ENCODE peak calls at places on chromosomes 3 and 15, in ten cellular contexts. X is heart left ventricle, J is uterus, D is adrenal gland, H is A549, R is breast epithelium, U is stomach, P is suprapubic skin, W is Peyer's patch, O is HCT116. E is an unnamed sample.

GRCh38 chr3:135100349-135100741 is 305.3 kb downstream of the EPHB1 start:
- DNase-seq in X (no peak), J (no peak), D (no peak), H (no peak), R (no peak), U (no peak), P (no peak), W (no peak), O (no peak), E (no peak)

GRCh38 chr3:82676356-82677026 is 915.0 kb upstream of the GBE1 start:
- DNase-seq in X (no peak), J (no peak), D (no peak), H (no peak), R (no peak), U (no peak), P (no peak), W (no peak), O (no peak), E (no peak)

GRCh38 chr3:11513817-11514135 is 129.9 kb downstream of the VGLL4 start:
- DNase-seq in X (no peak), J (no peak), D (no peak), H (no peak), R (no peak), U (no peak), P (no peak), W (no peak), O (no peak), E (no peak)

GRCh38 chr3:38966956-38967795 is 84.6 kb downstream of the SCN11A start:
- DNase-seq in X (no peak), J (no peak), D (no peak), H (no peak), R (no peak), U (no peak), P (no peak), W (no peak), O (no peak), E (no peak)

GRCh38 chr3:10945683-10946287 is 46.8 kb upstream of the SLC6A1 start:
- DNase-seq in X (peak; percentile 61), J (peak; percentile 29), D (peak; percentile 43), H (peak; percentile 75), R (no peak), U (peak; percentile 49), P (no peak), W (peak; percentile 33), O (peak; percentile 44), E (no peak)

GRCh38 chr15:69357773-69358765 is 56.1 kb upstream of the KIF23 start:
- DNase-seq in X (no peak), J (no peak), D (peak; percentile 87), H (no peak), R (no peak), U (peak; percentile 54), P (no peak), W (no peak), O (peak; percentile 24), E (no peak)

GRCh38 chr3:119783883-119784282 is 2.0 kb downstream of the NR1I2 start:
- DNase-seq in X (no peak), J (no peak), D (no peak), H (no peak), R (no peak), U (no peak), P (no peak), W (no peak), O (no peak), E (no peak)

GRCh38 chr3:14472471-14473351 is 67.4 kb downstream of the GRIP2 start:
- DNase-seq in X (no peak), J (peak; percentile 84), D (peak; percentile 88), H (peak; percentile 73), R (no peak), U (no peak), P (no peak), W (no peak), O (peak; percentile 32), E (no peak)

GRCh38 chr3:108114423-108115065 is 23.7 kb upstream of the CD47 start:
- DNase-seq in X (no peak), J (no peak), D (no peak), H (no peak), R (no peak), U (no peak), P (no peak), W (no peak), O (no peak), E (no peak)

GRCh38 chr3:10941972-10942371 is 50.6 kb upstream of the SLC6A1 start:
- DNase-seq in X (no peak), J (no peak), D (no peak), H (no peak), R (no peak), U (no peak), P (no peak), W (no peak), O (no peak), E (no peak)

GRCh38 chr3:114967168-114967567 is 179.9 kb downstream of the ZBTB20 start:
- DNase-seq in X (no peak), J (no peak), D (no peak), H (no peak), R (no peak), U (no peak), P (no peak), W (no peak), O (no peak), E (no peak)

GRCh38 chr15:65836665-65837064 is 32.6 kb upstream of the RAB11A start:
- DNase-seq in X (no peak), J (no peak), D (no peak), H (no peak), R (no peak), U (no peak), P (no peak), W (no peak), O (peak; percentile 16), E (no peak)

DNA sequence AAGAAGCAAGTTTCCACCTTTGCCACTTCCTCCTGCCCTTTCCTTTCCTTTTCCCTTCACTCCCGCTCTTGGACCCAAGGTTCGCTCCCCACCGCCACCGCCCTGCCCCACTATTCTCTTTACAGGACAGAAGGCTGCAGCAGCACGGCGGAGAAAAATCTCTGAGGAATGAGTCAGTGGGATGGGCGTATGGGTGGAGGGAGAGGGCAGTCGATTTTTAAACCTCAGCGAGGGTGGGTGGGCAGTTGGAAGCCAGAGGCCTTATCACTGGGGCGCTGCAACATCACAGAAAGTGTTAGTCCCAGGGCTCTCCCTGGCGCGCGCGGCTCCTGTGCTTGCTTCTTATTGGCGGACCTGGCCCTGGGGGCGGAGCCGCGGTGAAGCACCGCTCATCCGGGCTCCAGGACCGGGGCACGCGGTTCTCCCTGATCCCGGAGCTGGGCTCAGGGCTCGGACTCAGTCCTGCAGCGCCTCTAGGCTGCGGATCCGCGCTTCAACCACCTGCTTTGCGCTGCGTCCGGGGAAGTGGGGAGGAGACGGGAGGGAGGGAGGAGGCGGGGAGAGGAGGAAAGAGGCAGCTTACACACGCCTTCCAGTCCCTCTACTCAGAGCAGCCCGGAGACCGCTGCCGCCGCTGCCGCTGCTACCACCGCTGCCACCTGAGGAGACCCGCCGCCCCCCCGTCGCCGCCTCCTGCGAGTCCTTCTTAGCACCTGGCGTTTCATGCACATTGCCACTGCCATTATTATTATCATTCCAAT is at the start of gene ALCAM:
- DNase-seq in X (peak; percentile 94), J (peak; percentile 83), D (peak; percentile 97), H (peak; percentile 82), R (peak; percentile 91), U (peak; percentile 96), P (peak; percentile 93), W (peak; percentile 91), O (peak; percentile 97), E (peak; percentile 45)
- TF ChIP-seq POLR2A in X (no peak), J (peak; percentile 43), D (peak; percentile 80), H (peak; percentile 84), R (peak; percentile 49), U (peak; percentile 32), P (peak; percentile 28), W (peak; percentile 83), O (no peak), E (peak; percentile 56)

DNA sequence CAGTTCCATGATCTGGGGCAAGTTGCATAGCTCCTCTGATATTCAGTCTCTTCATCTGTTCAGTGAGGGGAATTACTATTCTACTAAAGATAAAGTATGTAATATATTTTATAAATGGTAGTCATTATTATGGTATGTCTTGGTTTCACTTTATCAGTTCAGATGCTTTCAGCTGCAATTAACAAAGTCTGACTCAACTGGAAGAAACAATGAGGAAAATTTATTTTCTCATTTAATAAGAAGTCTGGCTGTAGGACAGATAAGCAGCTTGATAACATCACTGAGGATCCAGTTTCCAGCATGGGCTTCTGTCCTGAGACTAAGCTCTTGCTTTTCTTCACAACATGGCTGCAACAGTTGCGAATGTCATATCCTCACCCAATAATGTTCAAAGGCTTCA is 354.3 kb upstream of the TRIM42 start:
- DNase-seq in X (no peak), J (no peak), D (no peak), H (no peak), R (no peak), U (no peak), P (no peak), W (no peak), O (no peak), E (no peak)
- H3K4me1 ChIP-seq in X (no peaks in the 10 kb centered on the region), J (no peaks in the 10 kb centered on the region), D (no peaks in the 10 kb centered on the region), H (no peaks in the 10 kb centered on the region), R (no peaks in the 10 kb centered on the region), U (no peaks in the 10 kb centered on the region), P (no peaks in the 10 kb centered on the region), W (no peaks in the 10 kb centered on the region), O (no peaks in the 10 kb centered on the region), E (no peaks in the 10 kb centered on the region)

DNA sequence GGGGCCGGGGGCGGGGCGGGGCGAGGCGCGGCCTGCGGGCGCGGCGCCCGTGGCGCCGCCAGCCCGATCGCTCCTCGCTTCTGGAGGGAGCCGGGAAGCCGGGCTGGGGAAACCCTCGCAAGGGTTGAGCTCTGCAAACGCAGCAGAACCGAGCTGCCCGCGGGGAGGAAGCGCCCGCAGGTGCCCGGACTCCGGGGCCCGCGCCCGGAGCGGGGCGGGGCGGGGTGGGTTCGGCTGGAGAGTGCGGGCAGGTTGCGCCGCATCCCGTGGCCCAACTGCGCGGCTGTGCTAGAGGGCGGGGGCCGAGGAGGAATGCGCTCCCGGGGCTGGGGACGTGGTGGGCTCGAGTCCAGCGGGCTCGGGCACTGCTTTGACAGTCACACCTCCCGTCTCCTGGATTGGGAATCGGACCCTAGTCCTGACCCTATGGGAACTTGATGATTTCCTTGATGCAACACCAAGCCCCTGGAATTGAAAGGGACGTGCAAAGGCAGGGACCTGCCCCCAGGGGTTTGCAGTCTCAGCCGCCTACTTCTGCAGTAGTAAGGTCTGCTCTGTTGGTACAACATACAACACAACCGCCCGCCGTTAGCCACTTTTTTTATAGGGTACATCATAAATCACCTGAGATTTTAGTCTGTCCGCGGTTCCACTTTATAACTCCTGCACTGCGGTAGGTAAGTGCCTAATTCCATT is 34.3 kb downstream of the ZBTB38 start:
- DNase-seq in X (peak; percentile 88), J (peak; percentile 72), D (peak; percentile 87), H (peak; percentile 45), R (peak; percentile 62), U (peak; percentile 67), P (peak; percentile 89), W (peak; percentile 68), O (no peak), E (no peak)
- TF ChIP-seq POLR2A in X (no peak), J (no peak), D (peak; percentile 1), H (no peak), R (no peak), U (no peak), P (no peak), W (no peak), O (no peak), E (peak; percentile 3)

DNA sequence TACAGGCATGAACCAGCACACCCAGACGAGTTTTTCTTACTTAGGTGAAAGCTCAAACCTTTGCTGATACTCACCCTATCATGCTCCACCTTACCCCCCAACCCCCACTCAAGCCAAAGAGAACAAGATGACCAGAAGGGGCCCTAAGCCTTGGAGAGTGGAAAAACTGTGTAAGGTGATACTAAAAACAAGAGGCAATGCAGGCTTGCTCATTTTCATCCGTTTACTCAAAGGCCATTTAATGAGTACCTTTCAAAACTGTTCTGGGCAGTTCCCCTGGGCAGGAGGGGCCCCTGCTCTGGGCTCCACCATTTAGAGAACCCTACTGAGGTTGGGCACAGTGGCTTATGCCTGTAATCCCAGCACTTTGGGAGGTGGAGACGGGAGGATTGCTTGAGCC is 6.7 kb downstream of the TYRO3 start:
- DNase-seq in X (no peak), J (no peak), D (no peak), H (no peak), R (no peak), U (no peak), P (no peak), W (no peak), O (no peak), E (no peak)
- H3K4me1 ChIP-seq in X (peaks cover 26% of the 10 kb centered on the region), J (peaks cover 4% of the 10 kb centered on the region), D (peaks cover 7% of the 10 kb centered on the region), H (peaks cover 13% of the 10 kb centered on the region), R (no peaks in the 10 kb centered on the region), U (peaks cover 23% of the 10 kb centered on the region), P (peaks cover 19% of the 10 kb centered on the region), W (no peaks in the 10 kb centered on the region), O (no peaks in the 10 kb centered on the region), E (peaks cover 2% of the 10 kb centered on the region)

E was measured in esophagus squamous epithelium.